ENCODE peak calls at places on chromosomes 1 and 21, in five cellular contexts. One of them, this sample, is unnamed. For H3K4me1, the result is how much of the 10 kb centered on the place peaks cover.

GRCh38 chr1:27568247-27569087 is 35.5 kb downstream of the AHDC1 start:
- DNase-seq in IMR-90: peak
- DNase-seq in trophoblast cell: peak
- DNase-seq in OCI-LY7: peak
- DNase-seq in H9: peak
- DNase-seq in this sample: peak

GRCh38 chr21:46626536-46627302 is 8.8 kb upstream of the PRMT2 start:
- DNase-seq in trophoblast cell: peak
- DNase-seq in H9: no peak
- DNase-seq in OCI-LY7: no peak
- DNase-seq in IMR-90: no peak
- DNase-seq in this sample: no peak

GRCh38 chr1:161071886-161072371 is 2.2 kb upstream of the ARHGAP30 start:
- DNase-seq in IMR-90: no peak
- DNase-seq in H9: peak
- DNase-seq in OCI-LY7: peak
- DNase-seq in trophoblast cell: peak
- DNase-seq in this sample: peak

GRCh38 chr1:207822124-207822601 is 70.3 kb downstream of the CD46 start:
- DNase-seq in IMR-90: no peak
- DNase-seq in H9: no peak
- DNase-seq in trophoblast cell: no peak
- DNase-seq in OCI-LY7: peak
- DNase-seq in this sample: no peak

GRCh38 chr1:58971629-58972140 is 187.8 kb upstream of the JUN start:
- DNase-seq in trophoblast cell: peak
- DNase-seq in OCI-LY7: no peak
- DNase-seq in IMR-90: peak
- DNase-seq in H9: no peak
- DNase-seq in this sample: no peak

GRCh38 chr1:197481101-197481500 is 213.0 kb downstream of the CRB1 start:
- DNase-seq in IMR-90: no peak
- DNase-seq in H9: no peak
- DNase-seq in trophoblast cell: no peak
- DNase-seq in OCI-LY7: peak
- DNase-seq in this sample: peak

GRCh38 chr1:29708381-29708780 is 472.1 kb downstream of the PTPRU start:
- DNase-seq in H9: no peak
- DNase-seq in IMR-90: peak
- DNase-seq in OCI-LY7: no peak
- DNase-seq in trophoblast cell: no peak
- DNase-seq in this sample: no peak

GRCh38 chr1:37732111-37732780 is 32.7 kb downstream of the EPHA10 start:
- DNase-seq in IMR-90: no peak
- DNase-seq in H9: no peak
- DNase-seq in trophoblast cell: no peak
- DNase-seq in OCI-LY7: no peak
- DNase-seq in this sample: no peak

GRCh38 chr1:6239950-6240768 is 3.8 kb upstream of the HES3 start:
- DNase-seq in IMR-90: peak
- DNase-seq in trophoblast cell: no peak
- DNase-seq in OCI-LY7: no peak
- DNase-seq in H9: peak
- DNase-seq in this sample: no peak

GRCh38 chr1:29900086-29900485 is 663.8 kb downstream of the PTPRU start:
- DNase-seq in IMR-90: no peak
- DNase-seq in H9: no peak
- DNase-seq in OCI-LY7: no peak
- DNase-seq in trophoblast cell: no peak
- DNase-seq in this sample: no peak

GRCh38 chr1:151832318-151832984 is 849 bp upstream of the RORC start:
- DNase-seq in IMR-90: peak
- DNase-seq in trophoblast cell: no peak
- DNase-seq in OCI-LY7: no peak
- DNase-seq in H9: no peak
- DNase-seq in this sample: no peak

GRCh38 chr1:25550683-25551310 is 7.4 kb downstream of the LDLRAP1 start:
- DNase-seq in OCI-LY7: no peak
- DNase-seq in trophoblast cell: no peak
- DNase-seq in IMR-90: peak
- DNase-seq in H9: no peak
- DNase-seq in this sample: no peak

GRCh38 chr1:95309031-95309459 is 75.0 kb downstream of the RWDD3 start:
- DNase-seq in IMR-90: peak
- DNase-seq in trophoblast cell: no peak
- DNase-seq in OCI-LY7: peak
- DNase-seq in H9: peak
- DNase-seq in this sample: no peak

DNA sequence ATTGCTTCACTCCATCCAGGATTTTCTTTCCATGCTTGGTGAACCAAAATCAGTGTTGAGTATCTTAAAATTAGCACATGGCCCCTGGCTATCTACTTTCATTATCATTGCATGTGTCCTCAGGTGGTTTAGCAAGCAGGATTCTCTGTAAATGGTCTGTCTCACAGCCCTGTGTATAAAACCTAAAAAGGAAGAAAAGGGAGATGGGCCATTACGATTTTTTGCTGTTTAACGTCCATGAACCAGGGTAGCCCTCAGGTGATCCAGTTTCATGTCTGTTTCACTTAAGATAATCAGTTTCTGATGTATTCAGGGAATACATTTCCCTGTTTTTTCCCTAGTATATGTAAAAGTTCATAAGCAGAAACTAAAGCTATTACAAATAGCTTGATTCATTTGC is 238.2 kb downstream of the NFIA start:
- DNase-seq in IMR-90: no peak
- DNase-seq in OCI-LY7: no peak
- DNase-seq in trophoblast cell: no peak
- DNase-seq in H9: no peak
- DNase-seq in this sample: no peak
- H3K27ac ChIP-seq in IMR-90: no peak
- H3K27ac ChIP-seq in OCI-LY7: no peak
- H3K27ac ChIP-seq in trophoblast cell: no peak
- H3K27ac ChIP-seq in H9: no peak
- H3K27ac ChIP-seq in this sample: no peak

DNA sequence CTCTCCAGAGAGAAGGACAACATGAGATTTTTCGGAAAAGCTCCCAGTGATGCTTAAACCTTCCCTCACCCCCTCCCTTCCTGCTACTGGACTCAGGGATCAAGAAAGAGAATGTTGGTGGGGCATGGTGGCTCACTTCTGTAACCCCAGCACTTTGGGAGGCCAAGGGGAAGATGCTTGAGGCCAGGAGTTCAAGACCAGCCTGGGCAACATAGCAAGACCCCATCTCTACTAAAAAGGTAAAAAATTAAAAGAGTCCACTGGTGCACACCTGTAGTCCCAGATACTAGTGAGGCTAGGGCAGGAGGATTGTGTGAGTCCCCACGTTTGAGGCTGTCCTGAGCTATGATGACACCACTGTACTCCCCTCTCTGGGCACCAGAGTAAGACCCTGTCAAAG is 162.9 kb upstream of the RAB4A start:
- DNase-seq in trophoblast cell: no peak
- DNase-seq in H9: no peak
- DNase-seq in IMR-90: no peak
- DNase-seq in OCI-LY7: no peak
- DNase-seq in this sample: no peak
- H3K4me1 ChIP-seq in trophoblast cell: under half
- H3K4me1 ChIP-seq in H9: under half
- H3K4me1 ChIP-seq in IMR-90: under half
- H3K4me1 ChIP-seq in OCI-LY7: under half
- H3K4me1 ChIP-seq in this sample: under half

DNA sequence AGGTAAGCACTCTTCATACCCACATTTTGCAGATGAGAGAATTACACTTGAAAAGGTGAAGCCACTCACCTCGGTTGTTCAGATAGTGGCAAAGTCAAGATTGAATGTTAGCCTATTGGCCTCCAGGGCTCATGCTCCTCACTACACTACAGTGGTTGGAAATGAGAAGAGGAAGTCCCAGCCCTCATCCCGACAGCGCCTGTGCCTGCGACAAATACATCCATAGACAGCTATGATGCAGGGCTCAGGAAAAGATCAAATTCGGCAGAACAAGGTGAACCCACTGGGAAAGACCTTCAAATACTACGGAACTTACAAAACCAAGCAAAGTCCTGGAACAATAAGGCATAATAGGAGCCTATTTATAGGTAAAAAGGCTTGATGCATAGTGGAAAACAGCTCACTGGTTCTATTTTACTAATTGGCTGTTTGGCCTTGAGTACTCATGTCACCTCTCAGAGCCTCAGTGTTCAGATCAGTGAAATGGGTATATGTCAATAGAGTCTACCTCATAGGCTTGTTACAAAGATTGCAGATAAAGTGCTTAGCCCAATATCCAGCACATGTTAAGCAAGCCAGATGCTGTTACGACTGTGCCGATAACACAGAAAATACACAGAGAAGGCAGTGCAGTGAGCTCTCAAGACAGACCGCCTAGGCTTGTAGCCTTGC is 3.5 kb downstream of the SPOCD1 start:
- DNase-seq in H9: no peak
- DNase-seq in OCI-LY7: no peak
- DNase-seq in IMR-90: no peak
- DNase-seq in trophoblast cell: no peak
- DNase-seq in this sample: no peak
- H3K27ac ChIP-seq in H9: no peak
- H3K27ac ChIP-seq in OCI-LY7: no peak
- H3K27ac ChIP-seq in IMR-90: no peak
- H3K27ac ChIP-seq in trophoblast cell: no peak
- H3K27ac ChIP-seq in this sample: no peak

GRCh38 chr1:179776831-179777230 is 33.7 kb downstream of the FAM163A start:
- DNase-seq in H9: no peak
- DNase-seq in trophoblast cell: peak
- DNase-seq in OCI-LY7: no peak
- DNase-seq in IMR-90: no peak
- DNase-seq in this sample: no peak
- H3K4me1 ChIP-seq in H9: under half
- H3K4me1 ChIP-seq in trophoblast cell: under half
- H3K4me1 ChIP-seq in OCI-LY7: under half
- H3K4me1 ChIP-seq in IMR-90: under half
- H3K4me1 ChIP-seq in this sample: under half

GRCh38 chr1:84299536-84300260 is 1.8 kb upstream of the SAMD13 start:
- DNase-seq in H9: no peak
- DNase-seq in IMR-90: peak
- DNase-seq in OCI-LY7: no peak
- DNase-seq in trophoblast cell: no peak
- DNase-seq in this sample: no peak

GRCh38 chr1:84297546-84298244 is 3.8 kb upstream of the SAMD13 start:
- DNase-seq in OCI-LY7: no peak
- DNase-seq in trophoblast cell: no peak
- DNase-seq in IMR-90: no peak
- DNase-seq in H9: no peak
- DNase-seq in this sample: no peak

GRCh38 chr1:84300501-84300900 is 1.0 kb upstream of the SAMD13 start:
- DNase-seq in trophoblast cell: no peak
- DNase-seq in IMR-90: no peak
- DNase-seq in H9: no peak
- DNase-seq in OCI-LY7: no peak
- DNase-seq in this sample: no peak

GRCh38 chr1:84298688-84299535 is 2.6 kb upstream of the SAMD13 start:
- DNase-seq in IMR-90: no peak
- DNase-seq in trophoblast cell: peak
- DNase-seq in OCI-LY7: peak
- DNase-seq in H9: peak
- DNase-seq in this sample: no peak

DNA sequence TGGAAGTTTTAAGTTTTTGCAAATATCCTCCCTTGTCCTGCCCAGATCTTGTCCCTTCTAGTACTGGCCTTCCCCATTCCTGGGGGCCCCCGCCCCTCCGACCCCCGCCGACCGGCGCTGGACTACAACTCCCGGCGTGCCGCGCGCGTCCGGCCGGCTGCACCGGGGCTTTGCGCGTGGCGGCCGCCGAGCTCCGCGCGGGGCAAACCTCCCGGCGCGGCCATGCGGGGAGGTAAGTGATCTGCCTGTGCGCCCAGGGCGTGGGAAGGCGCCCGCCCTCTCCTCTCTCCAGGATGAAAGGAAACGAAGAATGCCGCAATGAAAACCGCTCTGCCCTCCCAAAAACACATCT is 3.2 kb upstream of the SAMD13 start:
- DNase-seq in IMR-90: peak
- DNase-seq in trophoblast cell: peak
- DNase-seq in H9: peak
- DNase-seq in OCI-LY7: peak
- DNase-seq in this sample: peak
- H3K27ac ChIP-seq in IMR-90: peak
- H3K27ac ChIP-seq in trophoblast cell: peak
- H3K27ac ChIP-seq in H9: no peak
- H3K27ac ChIP-seq in OCI-LY7: peak
- H3K27ac ChIP-seq in this sample: no peak

DNA sequence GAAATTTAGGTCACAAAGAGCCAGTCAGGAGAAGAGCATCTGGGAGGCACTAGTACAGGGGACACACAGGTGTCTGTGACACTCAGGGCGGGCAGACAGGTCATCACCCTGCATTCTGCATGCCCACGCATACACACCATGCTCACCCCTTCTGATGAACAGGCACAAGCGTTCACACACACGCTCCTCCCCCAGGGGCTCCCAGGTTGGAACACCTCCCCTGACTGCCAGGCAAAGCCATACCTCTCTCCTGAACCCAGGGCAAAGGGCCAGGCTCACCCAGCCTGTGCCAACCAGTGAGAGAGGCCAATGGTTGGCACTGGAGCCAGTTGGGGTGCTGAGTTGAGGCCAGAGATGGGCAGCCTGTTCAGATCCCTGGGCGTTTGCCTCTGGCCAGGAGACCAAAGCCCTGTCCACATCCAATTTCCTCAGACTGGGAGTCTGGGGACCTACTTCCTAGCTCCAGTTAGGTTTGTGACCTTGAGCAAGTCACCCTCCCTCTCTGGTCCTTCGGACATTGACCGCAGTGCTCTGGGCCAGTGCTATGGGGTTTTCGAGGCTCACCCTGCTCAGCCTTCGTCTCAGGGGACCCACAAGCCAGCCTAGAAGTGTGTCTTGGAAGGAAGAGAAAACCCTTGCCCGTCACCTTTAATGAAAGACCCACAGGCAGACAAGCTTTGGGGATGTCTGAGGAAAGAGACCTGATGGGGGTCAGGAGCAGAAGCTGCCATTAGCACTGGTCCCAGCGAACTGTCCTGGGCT is 5.8 kb upstream of the LAD1 start:
- DNase-seq in IMR-90: no peak
- DNase-seq in H9: no peak
- DNase-seq in OCI-LY7: no peak
- DNase-seq in trophoblast cell: no peak
- DNase-seq in this sample: no peak
- H3K4me1 ChIP-seq in IMR-90: under half
- H3K4me1 ChIP-seq in H9: under half
- H3K4me1 ChIP-seq in OCI-LY7: under half
- H3K4me1 ChIP-seq in trophoblast cell: under half
- H3K4me1 ChIP-seq in this sample: under half